ENCODE peak calls at places on chromosomes 2 and 18, in six cellular contexts. One of them, this sample, is unnamed.
A peak's percentile ranks its signal among the peaks of the same experiment; 100 is the strongest.

GRCh38 chr18:63180333-63180732 is 139.2 kb downstream of the BCL2 start:
- DNase-seq in bronchial epithelial cell: no peak
- DNase-seq in caudate nucleus: no peak
- DNase-seq in cardiac muscle cell: no peak
- DNase-seq in PC-3: no peak
- DNase-seq in foreskin fibroblast: no peak
- DNase-seq in this sample: no peak

GRCh38 chr18:76821875-76822509 is 365 bp upstream of the ZNF236 start:
- DNase-seq in bronchial epithelial cell: peak; percentile 33
- DNase-seq in caudate nucleus: peak; percentile 47
- DNase-seq in cardiac muscle cell: peak; percentile 54
- DNase-seq in PC-3: peak; percentile 37
- DNase-seq in foreskin fibroblast: peak; percentile 75
- DNase-seq in this sample: peak; percentile 42

GRCh38 chr2:11574176-11575046 is 40.6 kb downstream of the GREB1 start:
- DNase-seq in bronchial epithelial cell: no peak
- DNase-seq in caudate nucleus: no peak
- DNase-seq in cardiac muscle cell: no peak
- DNase-seq in PC-3: no peak
- DNase-seq in foreskin fibroblast: no peak
- DNase-seq in this sample: no peak

GRCh38 chr2:43047187-43047780 is 179.1 kb downstream of the ZFP36L2 start:
- DNase-seq in bronchial epithelial cell: no peak
- DNase-seq in caudate nucleus: no peak
- DNase-seq in cardiac muscle cell: no peak
- DNase-seq in PC-3: no peak
- DNase-seq in foreskin fibroblast: no peak
- DNase-seq in this sample: no peak

GRCh38 chr2:160425394-160425793 is 68.2 kb downstream of the RBMS1 start:
- DNase-seq in bronchial epithelial cell: peak; percentile 45
- DNase-seq in caudate nucleus: no peak
- DNase-seq in cardiac muscle cell: no peak
- DNase-seq in PC-3: no peak
- DNase-seq in foreskin fibroblast: peak; percentile 50
- DNase-seq in this sample: peak; percentile 53

GRCh38 chr2:29900971-29901633 is 20.3 kb downstream of the ALK start:
- DNase-seq in bronchial epithelial cell: no peak
- DNase-seq in caudate nucleus: no peak
- DNase-seq in cardiac muscle cell: no peak
- DNase-seq in PC-3: no peak
- DNase-seq in foreskin fibroblast: no peak
- DNase-seq in this sample: no peak

GRCh38 chr2:96241901-96242611 is 23.7 kb downstream of the TMEM127 start:
- DNase-seq in bronchial epithelial cell: peak; percentile 71
- DNase-seq in caudate nucleus: peak; percentile 34
- DNase-seq in cardiac muscle cell: peak; percentile 88
- DNase-seq in PC-3: peak; percentile 67
- DNase-seq in foreskin fibroblast: peak; percentile 73
- DNase-seq in this sample: peak; percentile 87

GRCh38 chr2:1766400-1766799 is 22.1 kb upstream of the PXDN start:
- DNase-seq in bronchial epithelial cell: no peak
- DNase-seq in caudate nucleus: no peak
- DNase-seq in cardiac muscle cell: no peak
- DNase-seq in PC-3: no peak
- DNase-seq in foreskin fibroblast: no peak
- DNase-seq in this sample: no peak

GRCh38 chr2:225013432-225014048 is 28.7 kb downstream of the DOCK10 start:
- DNase-seq in bronchial epithelial cell: no peak
- DNase-seq in caudate nucleus: no peak
- DNase-seq in cardiac muscle cell: peak; percentile 62
- DNase-seq in PC-3: no peak
- DNase-seq in foreskin fibroblast: no peak
- DNase-seq in this sample: no peak

GRCh38 chr2:27171351-27171848 is 22.6 kb downstream of the TCF23 start:
- DNase-seq in bronchial epithelial cell: no peak
- DNase-seq in caudate nucleus: no peak
- DNase-seq in cardiac muscle cell: no peak
- DNase-seq in PC-3: no peak
- DNase-seq in foreskin fibroblast: peak; percentile 54
- DNase-seq in this sample: no peak

GRCh38 chr2:164967781-164968228 is 12.5 kb upstream of the SLC38A11 start:
- DNase-seq in bronchial epithelial cell: peak; percentile 100
- DNase-seq in caudate nucleus: no peak
- DNase-seq in cardiac muscle cell: peak; percentile 43
- DNase-seq in PC-3: peak; percentile 96
- DNase-seq in foreskin fibroblast: peak; percentile 70
- DNase-seq in this sample: peak; percentile 81

GRCh38 chr2:128489580-128490273 is 171.1 kb upstream of the HS6ST1 start:
- DNase-seq in bronchial epithelial cell: peak; percentile 5
- DNase-seq in caudate nucleus: no peak
- DNase-seq in cardiac muscle cell: peak; percentile 21
- DNase-seq in PC-3: no peak
- DNase-seq in foreskin fibroblast: no peak
- DNase-seq in this sample: no peak

GRCh38 chr2:8592736-8593135 is 89.1 kb upstream of the ID2 start:
- DNase-seq in bronchial epithelial cell: no peak
- DNase-seq in caudate nucleus: no peak
- DNase-seq in cardiac muscle cell: no peak
- DNase-seq in PC-3: peak; percentile 27
- DNase-seq in foreskin fibroblast: no peak
- DNase-seq in this sample: no peak

GRCh38 chr2:171394164-171394725 is 39.5 kb downstream of the METTL8 start:
- DNase-seq in bronchial epithelial cell: no peak
- DNase-seq in caudate nucleus: no peak
- DNase-seq in cardiac muscle cell: peak; percentile 45
- DNase-seq in PC-3: no peak
- DNase-seq in foreskin fibroblast: no peak
- DNase-seq in this sample: no peak

GRCh38 chr2:239370403-239370802 is 30.4 kb downstream of the HDAC4 start:
- DNase-seq in bronchial epithelial cell: no peak
- DNase-seq in caudate nucleus: no peak
- DNase-seq in cardiac muscle cell: no peak
- DNase-seq in PC-3: no peak
- DNase-seq in foreskin fibroblast: no peak
- DNase-seq in this sample: no peak

GRCh38 chr2:20916604-20917286 is 93.8 kb upstream of the LDAH start:
- DNase-seq in bronchial epithelial cell: peak; percentile 42
- DNase-seq in caudate nucleus: no peak
- DNase-seq in cardiac muscle cell: peak; percentile 8
- DNase-seq in PC-3: no peak
- DNase-seq in foreskin fibroblast: peak; percentile 47
- DNase-seq in this sample: peak; percentile 63

GRCh38 chr2:199186226-199186864 is 271.4 kb downstream of the SATB2 start:
- DNase-seq in bronchial epithelial cell: no peak
- DNase-seq in caudate nucleus: no peak
- DNase-seq in cardiac muscle cell: no peak
- DNase-seq in PC-3: no peak
- DNase-seq in foreskin fibroblast: no peak
- DNase-seq in this sample: no peak

GRCh38 chr2:117832905-117833613 is 18.6 kb downstream of the DDX18 start:
- DNase-seq in bronchial epithelial cell: peak; percentile 32
- DNase-seq in caudate nucleus: no peak
- DNase-seq in cardiac muscle cell: peak; percentile 49
- DNase-seq in PC-3: peak; percentile 24
- DNase-seq in foreskin fibroblast: peak; percentile 74
- DNase-seq in this sample: peak; percentile 17

GRCh38 chr18:26185267-26185666 is 41.0 kb upstream of the TAF4B start:
- DNase-seq in bronchial epithelial cell: peak; percentile 8
- DNase-seq in caudate nucleus: no peak
- DNase-seq in cardiac muscle cell: peak; percentile 1
- DNase-seq in PC-3: peak; percentile 48
- DNase-seq in foreskin fibroblast: peak; percentile 4
- DNase-seq in this sample: peak; percentile 7

GRCh38 chr2:26344581-26345283 is 1.2 kb upstream of the SELENOI start:
- DNase-seq in bronchial epithelial cell: peak; percentile 81
- DNase-seq in caudate nucleus: no peak
- DNase-seq in cardiac muscle cell: peak; percentile 55
- DNase-seq in PC-3: peak; percentile 68
- DNase-seq in foreskin fibroblast: peak; percentile 56
- DNase-seq in this sample: peak; percentile 39

GRCh38 chr2:174331731-174332606 is 2.8 kb upstream of the SP9 start:
- DNase-seq in bronchial epithelial cell: no peak
- DNase-seq in caudate nucleus: no peak
- DNase-seq in cardiac muscle cell: no peak
- DNase-seq in PC-3: peak; percentile 23
- DNase-seq in foreskin fibroblast: no peak
- DNase-seq in this sample: no peak

GRCh38 chr18:28854964-28855363 is 678.0 kb upstream of the CDH2 start:
- DNase-seq in bronchial epithelial cell: peak; percentile 52
- DNase-seq in caudate nucleus: no peak
- DNase-seq in cardiac muscle cell: peak; percentile 33
- DNase-seq in PC-3: peak; percentile 60
- DNase-seq in foreskin fibroblast: peak; percentile 12
- DNase-seq in this sample: peak; percentile 66

GRCh38 chr2:148165975-148166374 is 145.1 kb downstream of the MBD5 start:
- DNase-seq in bronchial epithelial cell: no peak
- DNase-seq in caudate nucleus: no peak
- DNase-seq in cardiac muscle cell: no peak
- DNase-seq in PC-3: peak; percentile 18
- DNase-seq in foreskin fibroblast: no peak
- DNase-seq in this sample: no peak

GRCh38 chr2:238895901-238896600 is 48.2 kb downstream of the TWIST2 start:
- DNase-seq in bronchial epithelial cell: no peak
- DNase-seq in caudate nucleus: no peak
- DNase-seq in cardiac muscle cell: peak; percentile 91
- DNase-seq in PC-3: no peak
- DNase-seq in foreskin fibroblast: peak; percentile 98
- DNase-seq in this sample: peak; percentile 93

GRCh38 chr18:50127516-50128229 is 67.3 kb downstream of the MYO5B start:
- DNase-seq in bronchial epithelial cell: peak; percentile 54
- DNase-seq in caudate nucleus: no peak
- DNase-seq in cardiac muscle cell: no peak
- DNase-seq in PC-3: peak; percentile 37
- DNase-seq in foreskin fibroblast: no peak
- DNase-seq in this sample: no peak

GRCh38 chr2:30354621-30355020 is 92.4 kb upstream of the LCLAT1 start:
- DNase-seq in bronchial epithelial cell: no peak
- DNase-seq in caudate nucleus: no peak
- DNase-seq in cardiac muscle cell: no peak
- DNase-seq in PC-3: no peak
- DNase-seq in foreskin fibroblast: no peak
- DNase-seq in this sample: peak; percentile 47